ENCODE peak calls at places on chromosomes 2 and 18, in six cellular contexts. One of them, this sample, is unnamed.

GRCh38 chr2:155412599-155412998 is 714.1 kb downstream of the KCNJ3 start:
- DNase-seq in activated CD8-positive, alpha-beta memory T cell treated with anti-CD3 and anti-CD28 coated beads, Interleukin-2, amount 50 U/mL, for 48 hours: no peak
- DNase-seq in Kasumi-1: no peak
- DNase-seq in EL: no peak
- DNase-seq in glutamatergic neuron: no peak
- DNase-seq in CMK: no peak
- DNase-seq in this sample: no peak

GRCh38 chr2:101307950-101308431 is 510 bp downstream of the RNF149 start:
- DNase-seq in activated CD8-positive, alpha-beta memory T cell treated with anti-CD3 and anti-CD28 coated beads, Interleukin-2, amount 50 U/mL, for 48 hours: no peak
- DNase-seq in Kasumi-1: no peak
- DNase-seq in EL: peak; percentile 8
- DNase-seq in glutamatergic neuron: peak; percentile 57
- DNase-seq in CMK: no peak
- DNase-seq in this sample: peak; percentile 5

GRCh38 chr2:230411484-230412368 is 4.3 kb upstream of the SP100 start:
- DNase-seq in activated CD8-positive, alpha-beta memory T cell treated with anti-CD3 and anti-CD28 coated beads, Interleukin-2, amount 50 U/mL, for 48 hours: peak; percentile 82
- DNase-seq in Kasumi-1: no peak
- DNase-seq in EL: peak; percentile 67
- DNase-seq in glutamatergic neuron: peak; percentile 59
- DNase-seq in CMK: peak; percentile 33
- DNase-seq in this sample: peak; percentile 66

GRCh38 chr18:78979682-78980278 is at the start of gene SALL3:
- DNase-seq in activated CD8-positive, alpha-beta memory T cell treated with anti-CD3 and anti-CD28 coated beads, Interleukin-2, amount 50 U/mL, for 48 hours: no peak
- DNase-seq in Kasumi-1: no peak
- DNase-seq in EL: no peak
- DNase-seq in glutamatergic neuron: peak; percentile 83
- DNase-seq in CMK: no peak
- DNase-seq in this sample: no peak

GRCh38 chr2:37344453-37345361 is at the start of gene QPCT:
- DNase-seq in activated CD8-positive, alpha-beta memory T cell treated with anti-CD3 and anti-CD28 coated beads, Interleukin-2, amount 50 U/mL, for 48 hours: peak; percentile 78
- DNase-seq in Kasumi-1: peak; percentile 26
- DNase-seq in EL: peak; percentile 81
- DNase-seq in glutamatergic neuron: peak; percentile 57
- DNase-seq in CMK: no peak
- DNase-seq in this sample: no peak

GRCh38 chr18:13464432-13465125 is 246.0 kb downstream of the LDLRAD4 start:
- DNase-seq in activated CD8-positive, alpha-beta memory T cell treated with anti-CD3 and anti-CD28 coated beads, Interleukin-2, amount 50 U/mL, for 48 hours: peak; percentile 81
- DNase-seq in Kasumi-1: peak; percentile 99
- DNase-seq in EL: no peak
- DNase-seq in glutamatergic neuron: no peak
- DNase-seq in CMK: peak; percentile 66
- DNase-seq in this sample: peak; percentile 32

GRCh38 chr18:46067431-46068007 is 4.5 kb downstream of the PSTPIP2 start:
- DNase-seq in activated CD8-positive, alpha-beta memory T cell treated with anti-CD3 and anti-CD28 coated beads, Interleukin-2, amount 50 U/mL, for 48 hours: no peak
- DNase-seq in Kasumi-1: no peak
- DNase-seq in EL: no peak
- DNase-seq in glutamatergic neuron: no peak
- DNase-seq in CMK: no peak
- DNase-seq in this sample: peak; percentile 24

GRCh38 chr2:184444623-184445223 is 153.6 kb upstream of the ZNF804A start:
- DNase-seq in activated CD8-positive, alpha-beta memory T cell treated with anti-CD3 and anti-CD28 coated beads, Interleukin-2, amount 50 U/mL, for 48 hours: no peak
- DNase-seq in Kasumi-1: no peak
- DNase-seq in EL: no peak
- DNase-seq in glutamatergic neuron: no peak
- DNase-seq in CMK: no peak
- DNase-seq in this sample: no peak

GRCh38 chr2:73113634-73113958 is 848 bp upstream of the RAB11FIP5 start:
- DNase-seq in activated CD8-positive, alpha-beta memory T cell treated with anti-CD3 and anti-CD28 coated beads, Interleukin-2, amount 50 U/mL, for 48 hours: no peak
- DNase-seq in Kasumi-1: no peak
- DNase-seq in EL: no peak
- DNase-seq in glutamatergic neuron: no peak
- DNase-seq in CMK: no peak
- DNase-seq in this sample: no peak

GRCh38 chr2:186639939-186640338 is 50.1 kb downstream of the ITGAV start:
- DNase-seq in activated CD8-positive, alpha-beta memory T cell treated with anti-CD3 and anti-CD28 coated beads, Interleukin-2, amount 50 U/mL, for 48 hours: no peak
- DNase-seq in Kasumi-1: no peak
- DNase-seq in EL: no peak
- DNase-seq in glutamatergic neuron: no peak
- DNase-seq in CMK: no peak
- DNase-seq in this sample: no peak

GRCh38 chr2:120298173-120298835 is 45.7 kb downstream of the RALB start:
- DNase-seq in activated CD8-positive, alpha-beta memory T cell treated with anti-CD3 and anti-CD28 coated beads, Interleukin-2, amount 50 U/mL, for 48 hours: no peak
- DNase-seq in Kasumi-1: no peak
- DNase-seq in EL: peak; percentile 53
- DNase-seq in glutamatergic neuron: no peak
- DNase-seq in CMK: no peak
- DNase-seq in this sample: peak; percentile 19

GRCh38 chr2:226117506-226118065 is 682.0 kb downstream of the IRS1 start:
- DNase-seq in activated CD8-positive, alpha-beta memory T cell treated with anti-CD3 and anti-CD28 coated beads, Interleukin-2, amount 50 U/mL, for 48 hours: no peak
- DNase-seq in Kasumi-1: no peak
- DNase-seq in EL: peak; percentile 71
- DNase-seq in glutamatergic neuron: no peak
- DNase-seq in CMK: no peak
- DNase-seq in this sample: no peak

GRCh38 chr2:219947575-219947974 is 320.1 kb downstream of the SLC4A3 start:
- DNase-seq in activated CD8-positive, alpha-beta memory T cell treated with anti-CD3 and anti-CD28 coated beads, Interleukin-2, amount 50 U/mL, for 48 hours: no peak
- DNase-seq in Kasumi-1: no peak
- DNase-seq in EL: peak; percentile 65
- DNase-seq in glutamatergic neuron: no peak
- DNase-seq in CMK: no peak
- DNase-seq in this sample: peak; percentile 11

GRCh38 chr2:64606495-64607363 is 47.0 kb downstream of the SERTAD2 start:
- DNase-seq in activated CD8-positive, alpha-beta memory T cell treated with anti-CD3 and anti-CD28 coated beads, Interleukin-2, amount 50 U/mL, for 48 hours: peak; percentile 88
- DNase-seq in Kasumi-1: peak; percentile 66
- DNase-seq in EL: no peak
- DNase-seq in glutamatergic neuron: peak; percentile 28
- DNase-seq in CMK: no peak
- DNase-seq in this sample: peak; percentile 21

GRCh38 chr2:112794131-112794733 is 9.9 kb upstream of the IL1A start:
- DNase-seq in activated CD8-positive, alpha-beta memory T cell treated with anti-CD3 and anti-CD28 coated beads, Interleukin-2, amount 50 U/mL, for 48 hours: no peak
- DNase-seq in Kasumi-1: peak; percentile 28
- DNase-seq in EL: peak; percentile 83
- DNase-seq in glutamatergic neuron: no peak
- DNase-seq in CMK: peak; percentile 48
- DNase-seq in this sample: peak; percentile 86

GRCh38 chr2:44680424-44680971 is 261.0 kb upstream of the SIX3 start:
- DNase-seq in activated CD8-positive, alpha-beta memory T cell treated with anti-CD3 and anti-CD28 coated beads, Interleukin-2, amount 50 U/mL, for 48 hours: no peak
- DNase-seq in Kasumi-1: no peak
- DNase-seq in EL: no peak
- DNase-seq in glutamatergic neuron: no peak
- DNase-seq in CMK: no peak
- DNase-seq in this sample: no peak

GRCh38 chr2:74740395-74741075 is 86.5 kb downstream of the SEMA4F start:
- DNase-seq in activated CD8-positive, alpha-beta memory T cell treated with anti-CD3 and anti-CD28 coated beads, Interleukin-2, amount 50 U/mL, for 48 hours: no peak
- DNase-seq in Kasumi-1: peak; percentile 6
- DNase-seq in EL: peak; percentile 99
- DNase-seq in glutamatergic neuron: no peak
- DNase-seq in CMK: no peak
- DNase-seq in this sample: peak; percentile 97